ENCODE peak calls at places on chromosome 14, in nine cellular contexts. G is GM12878, H is ovary, R is esophagus squamous epithelium, I is right lobe of liver, X is A549, Q is HCT116, P is upper lobe of left lung, E is body of pancreas. V is an unnamed sample.

GRCh38 chr14:71416392-71416791 is 509.1 kb downstream of the PCNX1 start:
- DNase-seq in G (no peak), H (no peak), R (no peak), I (no peak), X (no peak), Q (no peak), P (no peak), E (no peak), V (no peak)

GRCh38 chr14:99579903-99580570 is 24.0 kb downstream of the CCDC85C start:
- DNase-seq in G (no peak), H (no peak), R (no peak), I (no peak), X (peak), Q (peak), P (peak), E (peak), V (no peak)

GRCh38 chr14:88281447-88281846 is 41.6 kb downstream of the KCNK10 start:
- DNase-seq in G (no peak), H (no peak), R (no peak), I (no peak), X (no peak), Q (no peak), P (no peak), E (no peak), V (no peak)

GRCh38 chr14:38469156-38469555 is 213.3 kb upstream of the CLEC14A start:
- DNase-seq in G (no peak), H (no peak), R (no peak), I (no peak), X (no peak), Q (no peak), P (no peak), E (no peak), V (no peak)

GRCh38 chr14:96861568-96862310 is 64.6 kb downstream of the VRK1 start:
- DNase-seq in G (no peak), H (no peak), R (no peak), I (no peak), X (no peak), Q (no peak), P (no peak), E (no peak), V (no peak)

GRCh38 chr14:54786816-54787215 is 115.8 kb downstream of the GCH1 start:
- DNase-seq in G (no peak), H (no peak), R (no peak), I (no peak), X (no peak), Q (no peak), P (no peak), E (no peak), V (peak)

GRCh38 chr14:102503576-102504224 is 5.9 kb downstream of the ANKRD9 start:
- DNase-seq in G (no peak), H (no peak), R (no peak), I (no peak), X (no peak), Q (no peak), P (no peak), E (no peak), V (no peak)

GRCh38 chr14:27236601-27237000 is 638.8 kb upstream of the NOVA1 start:
- DNase-seq in G (no peak), H (no peak), R (no peak), I (no peak), X (no peak), Q (no peak), P (no peak), E (no peak), V (no peak)

GRCh38 chr14:89221109-89221508 is 195.9 kb downstream of the FOXN3 start:
- DNase-seq in G (no peak), H (no peak), R (no peak), I (no peak), X (peak), Q (no peak), P (no peak), E (no peak), V (no peak)

GRCh38 chr14:79915411-79915810 is 295.9 kb downstream of the DIO2 start:
- DNase-seq in G (no peak), H (no peak), R (no peak), I (no peak), X (no peak), Q (no peak), P (no peak), E (no peak), V (no peak)

GRCh38 chr14:104373855-104374717 is 205.5 kb upstream of the C14orf180 start:
- DNase-seq in G (no peak), H (no peak), R (no peak), I (no peak), X (no peak), Q (no peak), P (peak), E (no peak), V (no peak)

GRCh38 chr14:71933026-71933587 is 878 bp downstream of the RGS6 start:
- DNase-seq in G (no peak), H (no peak), R (no peak), I (no peak), X (no peak), Q (no peak), P (no peak), E (no peak), V (no peak)

GRCh38 chr14:74911704-74912103 is 11.4 kb downstream of the RPS6KL1 start:
- DNase-seq in G (no peak), H (no peak), R (no peak), I (no peak), X (no peak), Q (no peak), P (no peak), E (no peak), V (peak)

GRCh38 chr14:23351681-23352505 is 794 bp downstream of the SLC22A17 start:
- DNase-seq in G (no peak), H (no peak), R (no peak), I (no peak), X (no peak), Q (no peak), P (peak), E (no peak), V (peak)
- TF ChIP-seq POLR2A in G (no peak), H (no peak), R (no peak), I (no peak), X (no peak), Q (no peak), P (no peak), E (no peak), V (no peak)

DNA sequence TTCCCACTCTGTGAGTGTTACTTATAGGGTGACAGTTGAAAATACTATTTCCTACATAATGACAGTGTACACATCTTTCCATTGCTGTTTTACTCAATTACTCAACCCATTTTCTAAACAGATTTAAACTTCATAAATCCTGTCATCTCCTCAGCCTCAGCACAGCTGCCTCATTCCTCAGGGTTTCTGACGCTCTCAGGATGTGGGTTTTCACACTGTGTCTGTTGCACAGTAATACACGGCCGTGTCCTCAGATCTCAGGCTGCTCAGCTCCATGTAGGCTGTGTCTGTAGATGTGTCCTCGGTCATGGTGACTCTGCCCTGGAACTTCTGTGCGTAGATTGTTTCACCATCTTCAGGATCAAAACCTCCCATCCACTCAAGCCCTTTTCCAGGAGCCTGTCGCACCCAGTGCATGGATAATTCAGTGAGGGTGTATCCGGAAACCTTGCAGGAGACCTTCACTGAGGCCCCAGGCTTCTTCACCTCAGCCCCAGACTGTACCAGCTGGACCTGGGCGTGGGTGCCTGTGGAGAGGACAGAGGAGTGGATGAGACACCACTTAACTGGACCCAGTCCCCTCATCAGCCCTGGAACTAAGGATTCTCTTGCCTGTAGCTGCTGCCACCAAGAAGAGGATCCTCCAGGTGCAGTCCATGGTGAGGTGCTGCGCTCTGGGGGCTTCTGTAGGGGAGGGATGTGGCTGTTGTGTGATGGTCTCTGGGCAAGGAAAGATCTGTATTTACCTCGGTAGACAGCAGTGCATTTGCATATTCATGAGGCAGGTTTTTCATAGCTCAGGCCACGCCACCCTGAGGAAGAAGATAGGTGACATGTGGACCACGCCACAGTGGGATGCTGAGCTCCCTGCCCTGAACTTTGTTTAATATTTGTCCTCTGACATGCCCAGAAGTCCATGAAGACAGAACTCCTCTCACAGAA is 750.2 kb downstream of the TMEM121 start:
- DNase-seq in G (no peak), H (no peak), R (no peak), I (no peak), X (no peak), Q (no peak), P (no peak), E (no peak), V (no peak)
- H3K4me3 ChIP-seq in G (peak), H (no peak), R (no peak), I (no peak), X (no peak), Q (no peak), P (no peak), E (no peak), V (no peak)

GRCh38 chr14:68300608-68301007 is 481.0 kb downstream of the RAD51B start:
- DNase-seq in G (no peak), H (no peak), R (no peak), I (no peak), X (no peak), Q (no peak), P (no peak), E (no peak), V (no peak)

GRCh38 chr14:68293404-68293803 is 473.8 kb downstream of the RAD51B start:
- DNase-seq in G (no peak), H (no peak), R (no peak), I (no peak), X (no peak), Q (no peak), P (no peak), E (no peak), V (no peak)

GRCh38 chr14:68297011-68297410 is 477.4 kb downstream of the RAD51B start:
- DNase-seq in G (no peak), H (no peak), R (no peak), I (no peak), X (no peak), Q (no peak), P (no peak), E (no peak), V (no peak)

GRCh38 chr14:68295316-68295816 is 475.8 kb downstream of the RAD51B start:
- DNase-seq in G (no peak), H (peak), R (no peak), I (no peak), X (no peak), Q (peak), P (no peak), E (peak), V (no peak)

GRCh38 chr14:68297871-68298468 is 478.4 kb downstream of the RAD51B start:
- DNase-seq in G (no peak), H (no peak), R (no peak), I (no peak), X (peak), Q (no peak), P (no peak), E (no peak), V (no peak)
- TF ChIP-seq CTCF in G (no peak), H (no peak), R (no peak), I (peak), X (peak), Q (no peak), P (no peak), E (peak), V (no peak)

GRCh38 chr14:101194356-101195308 is 291.1 kb upstream of the RTL1 start:
- DNase-seq in G (no peak), H (peak), R (no peak), I (no peak), X (no peak), Q (no peak), P (peak), E (peak), V (peak)
- TF ChIP-seq POLR2A in G (no peak), H (no peak), R (no peak), I (no peak), X (no peak), Q (no peak), P (no peak), E (no peak), V (no peak)

DNA sequence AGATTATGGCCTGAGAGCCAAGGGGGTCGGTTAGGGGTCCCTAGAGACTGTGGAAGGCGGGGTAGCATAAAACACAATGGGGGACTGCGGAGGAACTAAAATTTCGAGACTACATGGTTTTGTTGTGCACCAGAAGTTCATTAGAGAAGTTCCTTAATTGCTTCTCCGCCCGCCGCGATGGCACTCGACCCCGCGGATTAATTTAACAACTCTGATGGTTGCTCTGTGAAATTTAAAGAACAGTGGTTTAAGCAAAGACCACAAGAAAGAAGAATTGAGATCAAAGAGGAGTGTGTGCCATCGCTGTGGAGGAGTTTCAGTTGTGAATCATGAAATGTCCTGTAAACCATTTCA is 1.4 kb upstream of the CCDC88C start:
- DNase-seq in G (no peak), H (no peak), R (no peak), I (no peak), X (no peak), Q (no peak), P (no peak), E (no peak), V (no peak)
- H3K4me3 ChIP-seq in G (no peak), H (peak), R (peak), I (no peak), X (no peak), Q (no peak), P (peak), E (no peak), V (no peak)

GRCh38 chr14:61694830-61695694 is at the start of gene HIF1A:
- DNase-seq in G (peak), H (peak), R (peak), I (peak), X (peak), Q (peak), P (peak), E (peak), V (peak)
- TF ChIP-seq CTCF in G (no peak), H (no peak), R (peak), I (no peak), X (peak), Q (no peak), P (no peak), E (no peak), V (no peak)